ENCODE peak calls at places on chromosomes 13 and 19, in six cellular contexts. One of them, this sample, is unnamed. For H3K4me1 and H4K20me1, the result is how much of the 10 kb centered on the place peaks cover.

GRCh38 chr13:93002071-93002470 is 224.5 kb upstream of the GPC6 start:
- DNase-seq in fibroblast of lung: peak
- DNase-seq in GM23338: no peak
- DNase-seq in IMR-90: no peak
- DNase-seq in hepatocyte: no peak
- DNase-seq in astrocyte: peak
- DNase-seq in this sample: no peak

GRCh38 chr19:19548915-19549537 is 11.0 kb downstream of the CILP2 start:
- DNase-seq in astrocyte: no peak
- DNase-seq in fibroblast of lung: no peak
- DNase-seq in IMR-90: peak
- DNase-seq in GM23338: no peak
- DNase-seq in hepatocyte: no peak
- DNase-seq in this sample: no peak

GRCh38 chr13:35598790-35599369 is 122.4 kb upstream of the MAB21L1 start:
- DNase-seq in IMR-90: peak
- DNase-seq in hepatocyte: no peak
- DNase-seq in fibroblast of lung: no peak
- DNase-seq in GM23338: no peak
- DNase-seq in astrocyte: peak
- DNase-seq in this sample: no peak

GRCh38 chr13:46761866-46762265 is 35.1 kb downstream of the ESD start:
- DNase-seq in fibroblast of lung: no peak
- DNase-seq in hepatocyte: no peak
- DNase-seq in GM23338: no peak
- DNase-seq in IMR-90: no peak
- DNase-seq in astrocyte: no peak
- DNase-seq in this sample: no peak

GRCh38 chr13:102091231-102091630 is 310.6 kb downstream of the FGF14 start:
- DNase-seq in fibroblast of lung: no peak
- DNase-seq in GM23338: peak
- DNase-seq in IMR-90: no peak
- DNase-seq in hepatocyte: peak
- DNase-seq in astrocyte: no peak
- DNase-seq in this sample: no peak

GRCh38 chr13:98749501-98749900 is 3.0 kb downstream of the SLC15A1 start:
- DNase-seq in IMR-90: peak
- DNase-seq in GM23338: no peak
- DNase-seq in fibroblast of lung: peak
- DNase-seq in astrocyte: peak
- DNase-seq in hepatocyte: no peak
- DNase-seq in this sample: no peak

GRCh38 chr13:97425570-97425969 is 8.4 kb upstream of the RAP2A start:
- DNase-seq in fibroblast of lung: no peak
- DNase-seq in astrocyte: peak
- DNase-seq in IMR-90: peak
- DNase-seq in GM23338: no peak
- DNase-seq in hepatocyte: no peak
- DNase-seq in this sample: no peak

GRCh38 chr13:20370815-20371421 is 138.8 kb upstream of the GJB6 start:
- DNase-seq in hepatocyte: no peak
- DNase-seq in fibroblast of lung: no peak
- DNase-seq in GM23338: peak
- DNase-seq in IMR-90: no peak
- DNase-seq in astrocyte: no peak
- DNase-seq in this sample: peak

GRCh38 chr13:114002009-114002544 is 28.2 kb upstream of the C13orf46 start:
- DNase-seq in IMR-90: no peak
- DNase-seq in astrocyte: no peak
- DNase-seq in hepatocyte: no peak
- DNase-seq in fibroblast of lung: no peak
- DNase-seq in GM23338: peak
- DNase-seq in this sample: no peak

GRCh38 chr13:27170521-27171243 is 929 bp downstream of the USP12 start:
- DNase-seq in fibroblast of lung: no peak
- DNase-seq in IMR-90: no peak
- DNase-seq in hepatocyte: peak
- DNase-seq in GM23338: peak
- DNase-seq in astrocyte: no peak
- DNase-seq in this sample: peak

GRCh38 chr13:90857921-90858320 is 489.6 kb upstream of the MIR17HG start:
- DNase-seq in astrocyte: no peak
- DNase-seq in IMR-90: no peak
- DNase-seq in fibroblast of lung: no peak
- DNase-seq in hepatocyte: no peak
- DNase-seq in GM23338: no peak
- DNase-seq in this sample: no peak

DNA sequence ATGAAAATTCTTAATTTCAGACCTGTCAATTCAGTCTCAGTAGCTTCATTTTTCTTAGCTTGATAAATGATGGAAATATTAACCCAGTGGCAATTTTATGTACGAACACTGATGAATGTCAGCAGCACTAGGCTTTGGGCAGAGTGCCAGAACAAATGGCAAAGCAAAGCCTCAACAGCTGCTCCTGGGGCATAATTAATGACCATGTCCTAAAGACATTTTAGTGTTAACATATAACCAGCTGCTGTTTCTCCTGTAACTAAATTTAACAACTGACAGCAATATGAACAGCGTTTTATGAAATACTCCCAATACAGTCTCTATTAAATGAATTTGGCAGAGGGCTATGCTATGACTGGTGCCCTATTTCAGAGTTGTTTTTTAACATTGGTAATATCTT is 47.1 kb downstream of the ZNF568 start:
- DNase-seq in hepatocyte: no peak
- DNase-seq in IMR-90: no peak
- DNase-seq in GM23338: no peak
- DNase-seq in fibroblast of lung: peak
- DNase-seq in astrocyte: no peak
- DNase-seq in this sample: no peak
- H3K4me1 ChIP-seq in hepatocyte: under half
- H3K4me1 ChIP-seq in IMR-90: under half
- H3K4me1 ChIP-seq in GM23338: under half
- H3K4me1 ChIP-seq in fibroblast of lung: under half
- H3K4me1 ChIP-seq in astrocyte: under half
- H3K4me1 ChIP-seq in this sample: under half

DNA sequence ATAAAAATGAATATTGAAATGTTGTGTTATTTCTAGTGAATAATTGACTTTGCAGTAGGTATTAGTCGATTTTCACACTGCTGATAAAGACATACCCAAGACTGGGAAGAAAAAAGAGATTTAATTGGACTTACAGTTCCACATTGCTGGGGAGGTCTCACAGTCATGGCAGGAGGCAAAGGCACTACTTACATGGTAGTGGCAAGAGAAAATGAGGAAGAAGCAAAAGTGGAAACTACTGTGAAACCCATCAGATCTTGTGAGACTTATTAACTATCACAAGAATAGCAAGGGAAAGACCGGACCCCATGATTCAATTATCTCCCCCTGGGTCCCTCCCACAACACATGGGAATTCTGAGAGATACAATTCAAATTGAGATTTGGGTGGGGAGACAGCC is 9.9 kb upstream of the C5AR2 start:
- DNase-seq in astrocyte: no peak
- DNase-seq in IMR-90: no peak
- DNase-seq in hepatocyte: no peak
- DNase-seq in GM23338: no peak
- DNase-seq in fibroblast of lung: no peak
- DNase-seq in this sample: no peak
- H4K20me1 ChIP-seq in astrocyte: under half
- H4K20me1 ChIP-seq in IMR-90: under half
- H4K20me1 ChIP-seq in hepatocyte: under half
- H4K20me1 ChIP-seq in GM23338: under half
- H4K20me1 ChIP-seq in fibroblast of lung: under half
- H4K20me1 ChIP-seq in this sample: under half

GRCh38 chr13:31209172-31209818 is 9.5 kb downstream of the B3GLCT start:
- DNase-seq in GM23338: peak
- DNase-seq in astrocyte: peak
- DNase-seq in IMR-90: peak
- DNase-seq in hepatocyte: peak
- DNase-seq in fibroblast of lung: peak
- DNase-seq in this sample: no peak

GRCh38 chr13:31209819-31210209 is 10.0 kb downstream of the B3GLCT start:
- DNase-seq in fibroblast of lung: no peak
- DNase-seq in IMR-90: no peak
- DNase-seq in GM23338: no peak
- DNase-seq in astrocyte: no peak
- DNase-seq in hepatocyte: no peak
- DNase-seq in this sample: no peak

GRCh38 chr13:31214379-31214778 is 14.6 kb downstream of the B3GLCT start:
- DNase-seq in GM23338: no peak
- DNase-seq in hepatocyte: no peak
- DNase-seq in astrocyte: no peak
- DNase-seq in fibroblast of lung: no peak
- DNase-seq in IMR-90: no peak
- DNase-seq in this sample: no peak

GRCh38 chr13:31208554-31209122 is 8.9 kb downstream of the B3GLCT start:
- DNase-seq in fibroblast of lung: no peak
- DNase-seq in GM23338: no peak
- DNase-seq in astrocyte: no peak
- DNase-seq in IMR-90: no peak
- DNase-seq in hepatocyte: no peak
- DNase-seq in this sample: no peak

GRCh38 chr13:31213681-31214289 is 14.0 kb downstream of the B3GLCT start:
- DNase-seq in IMR-90: peak
- DNase-seq in fibroblast of lung: no peak
- DNase-seq in hepatocyte: no peak
- DNase-seq in GM23338: no peak
- DNase-seq in astrocyte: peak
- DNase-seq in this sample: no peak
- TF ChIP-seq CTCF in IMR-90: no peak
- TF ChIP-seq CTCF in fibroblast of lung: no peak
- TF ChIP-seq CTCF in hepatocyte: no peak
- TF ChIP-seq CTCF in GM23338: no peak
- TF ChIP-seq CTCF in astrocyte: no peak
- TF ChIP-seq CTCF in this sample: no peak

DNA sequence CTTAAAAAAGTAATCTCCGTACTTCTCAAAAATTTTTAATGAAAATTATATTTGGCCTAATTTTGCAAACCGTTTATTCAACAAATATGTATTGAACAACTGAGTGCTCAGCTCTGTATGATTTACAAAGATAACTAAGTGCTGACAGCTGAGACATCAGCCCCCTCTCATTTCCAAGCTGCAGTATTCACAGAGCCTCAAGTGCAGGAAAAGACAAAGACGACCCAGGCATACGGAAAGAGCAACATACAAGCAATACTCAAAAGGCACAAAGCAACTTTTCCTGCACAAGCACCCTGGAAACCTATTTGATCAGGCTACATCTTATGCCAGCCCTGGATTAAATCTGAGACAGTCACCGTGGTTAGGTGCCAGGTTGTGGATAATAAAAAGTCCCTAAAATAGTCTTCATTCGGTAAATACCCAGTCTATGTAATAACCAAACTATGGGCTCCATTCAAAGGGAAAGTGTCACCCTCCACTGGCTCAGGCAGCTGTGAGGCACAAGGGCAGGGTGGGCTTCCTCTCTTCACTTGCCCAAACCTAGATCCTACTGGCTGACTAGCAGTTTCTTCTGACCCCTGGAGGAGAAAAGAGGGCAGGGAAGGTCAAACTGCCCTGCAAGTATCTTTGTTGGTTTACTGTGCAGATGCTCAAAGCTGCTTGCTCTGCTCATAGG is 65.5 kb downstream of the TBC1D4 start:
- DNase-seq in GM23338: peak
- DNase-seq in fibroblast of lung: no peak
- DNase-seq in IMR-90: no peak
- DNase-seq in hepatocyte: no peak
- DNase-seq in astrocyte: no peak
- DNase-seq in this sample: no peak
- H3K4me1 ChIP-seq in GM23338: under half
- H3K4me1 ChIP-seq in fibroblast of lung: under half
- H3K4me1 ChIP-seq in IMR-90: under half
- H3K4me1 ChIP-seq in hepatocyte: under half
- H3K4me1 ChIP-seq in astrocyte: under half
- H3K4me1 ChIP-seq in this sample: under half

GRCh38 chr19:34370983-34371382 is 6.0 kb downstream of the GPI start:
- DNase-seq in GM23338: no peak
- DNase-seq in fibroblast of lung: no peak
- DNase-seq in IMR-90: no peak
- DNase-seq in astrocyte: no peak
- DNase-seq in hepatocyte: no peak
- DNase-seq in this sample: no peak
- H4K20me1 ChIP-seq in GM23338: under half
- H4K20me1 ChIP-seq in fibroblast of lung: under half
- H4K20me1 ChIP-seq in IMR-90: under half
- H4K20me1 ChIP-seq in astrocyte: half or more
- H4K20me1 ChIP-seq in hepatocyte: under half
- H4K20me1 ChIP-seq in this sample: under half

DNA sequence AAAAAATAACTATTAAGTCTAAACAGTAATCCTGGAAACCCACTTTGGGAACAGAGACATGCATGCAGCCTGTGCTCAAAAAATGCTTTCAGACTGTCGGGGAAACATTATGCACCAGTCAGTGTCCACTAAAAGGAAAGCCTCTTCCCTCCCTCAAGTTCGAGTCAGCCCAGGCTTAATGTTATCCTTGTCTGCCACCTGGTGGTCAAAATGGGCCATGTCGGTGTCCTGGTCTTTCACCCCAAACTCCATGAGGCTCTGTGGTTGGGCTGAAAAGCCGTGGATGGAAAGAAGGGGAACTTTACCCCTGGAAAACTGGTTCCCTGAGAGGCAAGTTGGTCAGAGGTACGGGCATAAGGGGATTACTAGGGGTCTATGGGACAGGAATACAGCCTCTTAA is 88.4 kb upstream of the ZNF492 start:
- DNase-seq in GM23338: peak
- DNase-seq in fibroblast of lung: no peak
- DNase-seq in astrocyte: no peak
- DNase-seq in IMR-90: no peak
- DNase-seq in hepatocyte: no peak
- DNase-seq in this sample: peak
- TF ChIP-seq CTCF in GM23338: peak
- TF ChIP-seq CTCF in fibroblast of lung: no peak
- TF ChIP-seq CTCF in astrocyte: no peak
- TF ChIP-seq CTCF in IMR-90: no peak
- TF ChIP-seq CTCF in hepatocyte: no peak
- TF ChIP-seq CTCF in this sample: peak

This sample was measured in PC-9.